ENCODE peak calls at places on chromosomes 11 and 22, in eight cellular contexts. S is body of pancreas, J is suprapubic skin, D is HCT116, C is spleen, O is esophagus squamous epithelium, V is uterus, Q is ovary. X is an unnamed sample.

GRCh38 chr11:60625262-60625661 is 74.2 kb upstream of the MS4A8 start:
- DNase-seq in J (no peak), S (peak; percentile 45), V (no peak), D (peak; percentile 53), O (no peak), Q (no peak), C (no peak), X (no peak)

GRCh38 chr11:35151896-35152295 is 12.9 kb downstream of the CD44 start:
- DNase-seq in J (no peak), V (no peak), S (no peak), D (no peak), O (no peak), Q (no peak), C (no peak), X (no peak)

GRCh38 chr11:69825037-69825834 is 6.0 kb upstream of the FGF3 start:
- DNase-seq in C (peak; percentile 66), O (no peak), J (no peak), Q (no peak), V (no peak), S (no peak), D (peak; percentile 60), X (no peak)

GRCh38 chr11:95084509-95084908 is 5.1 kb upstream of the ENDOD1 start:
- DNase-seq in C (no peak), O (no peak), J (no peak), D (no peak), Q (no peak), S (no peak), V (no peak), X (no peak)

GRCh38 chr11:67160045-67160444 is 41.0 kb downstream of the KDM2A start:
- DNase-seq in S (no peak), Q (no peak), V (no peak), C (no peak), J (no peak), D (no peak), O (no peak), X (no peak)

GRCh38 chr11:85685820-85686459 is at the start of gene CCDC89:
- DNase-seq in C (peak; percentile 64), Q (peak; percentile 81), J (peak; percentile 86), S (peak; percentile 40), V (peak; percentile 83), D (no peak), O (peak; percentile 10), X (peak; percentile 59)

GRCh38 chr11:66264893-66265292 is 3.5 kb upstream of the RAB1B start:
- DNase-seq in S (no peak), O (no peak), Q (peak; percentile 52), D (no peak), V (no peak), C (peak; percentile 80), J (no peak), X (no peak)

GRCh38 chr11:44557464-44557863 is 8.0 kb upstream of the CD82 start:
- DNase-seq in D (no peak), Q (no peak), J (no peak), C (no peak), V (no peak), S (no peak), O (no peak), X (no peak)

GRCh38 chr11:111206472-111206871 is 39.1 kb upstream of the POU2AF2 start:
- DNase-seq in J (no peak), O (no peak), S (no peak), C (no peak), V (no peak), D (no peak), Q (no peak), X (no peak)

GRCh38 chr22:18048441-18048898 is 24.1 kb upstream of the MICAL3 start:
- DNase-seq in V (peak; percentile 41), Q (peak; percentile 48), O (no peak), S (no peak), D (no peak), C (peak; percentile 72), J (no peak), X (no peak)

GRCh38 chr11:64900263-64900678 is 16.7 kb downstream of the ATG2A start:
- DNase-seq in V (no peak), Q (no peak), J (no peak), C (no peak), O (no peak), D (no peak), S (no peak), X (no peak)

GRCh38 chr11:45078236-45079074 is 68.0 kb upstream of the PRDM11 start:
- DNase-seq in O (no peak), Q (no peak), V (peak; percentile 59), D (no peak), C (no peak), S (no peak), J (no peak), X (no peak)

GRCh38 chr11:92136792-92137191 is 87.8 kb upstream of the FAT3 start:
- DNase-seq in C (no peak), J (no peak), D (no peak), Q (no peak), S (no peak), V (no peak), O (no peak), X (no peak)

GRCh38 chr11:118410055-118410745 is 8.8 kb downstream of the ATP5MG start:
- DNase-seq in S (no peak), C (no peak), Q (no peak), V (no peak), D (no peak), J (no peak), O (no peak), X (no peak)

GRCh38 chr22:48259991-48260670 is 1497.7 kb downstream of the TBC1D22A start:
- DNase-seq in C (no peak), O (no peak), D (no peak), Q (no peak), J (no peak), V (no peak), S (no peak), X (no peak)

GRCh38 chr11:32580967-32581366 is 2.7 kb upstream of the EIF3M start:
- DNase-seq in Q (no peak), D (no peak), S (no peak), V (no peak), O (no peak), J (no peak), C (no peak), X (no peak)

GRCh38 chr11:73271936-73272679 is at the start of gene P2RY6:
- DNase-seq in V (no peak), Q (no peak), C (no peak), O (no peak), D (no peak), J (no peak), S (no peak), X (peak; percentile 42)

GRCh38 chr22:49929553-49929979 is 11.1 kb downstream of the CRELD2 start:
- DNase-seq in O (no peak), C (peak; percentile 97), S (peak; percentile 76), V (peak; percentile 63), Q (peak; percentile 78), J (no peak), D (no peak), X (peak; percentile 76)

GRCh38 chr11:134178275-134178674 is 45.5 kb downstream of the NCAPD3 start:
- DNase-seq in J (no peak), D (no peak), V (no peak), Q (no peak), C (no peak), O (no peak), S (no peak), X (no peak)

DNA sequence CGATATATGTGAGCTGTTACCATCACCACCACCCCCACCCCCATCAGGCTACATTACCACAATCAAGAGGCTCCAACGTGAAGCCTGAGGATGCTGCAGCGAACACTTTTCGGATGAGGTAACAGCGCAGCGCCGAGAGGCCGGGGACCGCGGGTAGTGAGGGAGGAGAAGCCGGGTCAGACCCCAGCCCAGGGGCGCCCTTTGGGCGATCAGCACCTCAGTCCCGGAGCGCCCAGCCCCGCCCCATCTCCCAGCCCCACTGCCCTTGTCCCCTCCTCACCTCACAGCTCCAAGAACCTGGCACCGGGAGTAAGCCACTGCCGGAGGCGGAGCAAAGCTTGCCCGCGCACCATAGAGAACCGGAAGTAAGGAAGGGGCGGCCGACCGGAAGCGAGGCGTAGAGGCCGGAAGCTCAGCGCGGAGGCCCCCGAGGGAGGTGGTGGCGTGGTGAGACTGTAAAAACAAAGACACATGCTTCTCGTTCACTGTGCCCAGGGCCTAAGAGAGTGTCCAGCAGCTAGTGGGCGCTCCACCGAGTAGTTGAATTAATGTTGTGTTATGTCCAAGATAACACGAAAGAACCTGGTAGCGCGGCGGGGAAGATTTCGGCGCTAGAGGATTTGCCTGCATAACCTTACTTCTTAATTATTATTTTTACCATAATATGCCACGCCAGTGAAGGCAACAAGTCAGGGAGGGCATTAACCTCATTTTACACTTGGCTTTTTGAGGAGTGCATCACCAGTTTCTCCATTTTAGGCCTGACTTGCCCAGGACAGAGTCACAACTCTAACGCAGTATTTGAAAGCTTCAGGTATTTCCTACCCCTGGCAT is at the start of gene THOC5:
- DNase-seq in J (peak; percentile 95), C (peak; percentile 98), Q (peak; percentile 93), D (peak; percentile 89), O (peak; percentile 44), V (peak; percentile 94), S (peak; percentile 94), X (peak; percentile 96)
- TF ChIP-seq CTCF in J (no peak), C (peak; percentile 76), Q (peak; percentile 77), D (peak; percentile 68), O (peak; percentile 52), V (peak; percentile 71), S (peak; percentile 62), X (peak; percentile 45)

DNA sequence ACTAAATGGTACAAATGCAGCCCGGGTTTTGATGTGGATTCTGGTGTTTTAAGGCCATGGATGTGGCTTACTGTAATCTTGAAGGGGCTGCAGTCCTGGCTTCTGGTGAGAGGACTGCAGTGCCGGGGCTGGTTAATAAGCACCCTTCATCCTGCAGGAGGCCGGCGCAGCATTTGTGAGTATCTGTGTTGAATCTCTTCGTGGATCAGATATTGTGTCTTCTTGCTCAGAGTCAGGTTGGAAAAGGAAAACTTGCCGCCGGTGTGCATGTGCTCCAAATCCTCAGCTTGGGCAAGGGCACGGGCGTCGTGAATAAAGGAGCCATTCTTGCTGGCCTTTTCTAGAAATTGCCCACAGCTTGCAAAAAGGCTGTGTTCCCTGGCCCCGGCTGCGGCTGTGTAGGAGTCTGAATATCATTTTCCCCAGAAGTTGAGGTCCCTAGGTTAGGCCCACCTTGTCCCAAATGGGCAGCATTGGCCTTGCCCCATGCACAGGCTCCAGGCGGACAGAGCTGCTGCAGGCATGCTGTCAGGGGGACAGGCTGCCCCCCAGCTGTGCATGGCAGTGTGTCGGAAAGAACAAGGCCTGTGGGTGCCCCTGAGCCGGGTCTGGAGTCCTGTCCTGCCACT is 28.9 kb upstream of the PARVB start:
- DNase-seq in J (no peak), D (no peak), C (peak; percentile 64), Q (no peak), O (no peak), V (no peak), S (no peak), X (no peak)
- TF ChIP-seq POLR2A in J (no peak), D (no peak), C (no peak), Q (no peak), O (no peak), V (no peak), S (no peak), X (no peak)

DNA sequence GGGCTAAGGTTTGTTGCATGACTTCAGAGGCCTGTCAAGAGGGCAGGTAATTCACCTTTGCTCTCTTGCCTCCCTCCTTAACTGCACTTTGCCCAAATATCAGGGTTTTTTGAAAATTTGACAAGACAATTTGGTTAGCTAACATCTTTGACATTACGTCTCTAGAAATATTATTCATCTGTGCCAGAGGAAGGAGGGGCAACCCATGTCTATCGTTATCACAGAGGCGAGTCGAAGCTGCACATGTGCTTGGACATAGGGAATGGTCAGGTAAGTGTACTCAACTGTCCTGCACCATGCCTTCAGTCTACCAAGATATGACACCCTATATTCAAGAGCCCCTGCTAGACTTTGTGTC is 3.7 kb downstream of the AKIP1 start:
- DNase-seq in V (no peak), O (no peak), S (no peak), J (no peak), D (no peak), Q (no peak), C (no peak), X (no peak)
- TF ChIP-seq CTCF in V (no peak), O (no peak), S (no peak), J (no peak), D (peak; percentile 4), Q (no peak), C (no peak), X (no peak)

GRCh38 chr22:40346178-40347064 is at the start of gene ADSL:
- DNase-seq in O (peak; percentile 46), J (peak; percentile 92), D (peak; percentile 47), S (peak; percentile 84), V (peak; percentile 89), C (peak; percentile 97), Q (peak; percentile 89), X (peak; percentile 93)
- TF ChIP-seq POLR2A in O (peak; percentile 5), J (no peak), D (peak; percentile 97), S (peak; percentile 91), V (peak; percentile 86), C (peak; percentile 59), Q (peak; percentile 88), X (peak; percentile 86)

X was measured in right lobe of liver.